ENCODE peak calls at places on chromosomes 11 and 22, in four cellular contexts. A is stimulated activated CD4-positive, alpha-beta T cell treated with anti-CD3 and anti-CD28 coated beads, Interleukin-12 subunit alpha, Interleukin-12 subunit beta, amount 100 ng/mL, for 24 hours; W is GM13976; H is stimulated activated CD8-positive, alpha-beta memory T cell treated with anti-CD3 and anti-CD28 coated beads, Interleukin-15, amount 100 ng/mL, for 24 hours. N is an unnamed sample.

GRCh38 chr11:111911563-111912401 is at the start of gene CRYAB:
- DNase-seq in W (no peak), A (no peak), H (no peak), N (peak; percentile 23)

GRCh38 chr11:44766112-44766971 is 39.6 kb downstream of the TSPAN18 start:
- DNase-seq in A (no peak), H (no peak), W (no peak), N (no peak)

GRCh38 chr22:46583571-46583970 is 36.6 kb upstream of the GRAMD4 start:
- DNase-seq in A (no peak), W (no peak), H (no peak), N (no peak)

GRCh38 chr11:4370166-4370565 is 2.0 kb upstream of the OR52B4 start:
- DNase-seq in H (no peak), A (no peak), W (no peak), N (no peak)

GRCh38 chr22:44668190-44668885 is 33.7 kb upstream of the PRR5 start:
- DNase-seq in H (no peak), W (no peak), A (no peak), N (no peak)

GRCh38 chr11:6312106-6312505 is 8.2 kb downstream of the CAVIN3 start:
- DNase-seq in H (no peak), W (no peak), A (no peak), N (no peak)

GRCh38 chr11:73072935-73073481 is 69.1 kb downstream of the FCHSD2 start:
- DNase-seq in A (no peak), W (peak; percentile 46), H (no peak), N (no peak)

GRCh38 chr11:60902625-60903024 is 3.8 kb downstream of the PRPF19 start:
- DNase-seq in W (no peak), A (no peak), H (no peak), N (no peak)

GRCh38 chr11:33697997-33698396 is 2.6 kb downstream of the C11orf91 start:
- DNase-seq in A (no peak), W (no peak), H (no peak), N (no peak)

GRCh38 chr11:72585762-72586590 is 88.2 kb downstream of the PDE2A start:
- DNase-seq in H (no peak), W (peak; percentile 88), A (peak; percentile 42), N (peak; percentile 60)

GRCh38 chr11:46920709-46921108 is 2.4 kb upstream of the LRP4 start:
- DNase-seq in A (no peak), W (no peak), H (no peak), N (peak; percentile 94)

GRCh38 chr22:32281092-32281491 is 25.9 kb upstream of the SLC5A4 start:
- DNase-seq in W (no peak), A (no peak), H (no peak), N (peak; percentile 41)

GRCh38 chr22:44351685-44352377 is 39.1 kb upstream of the SHISAL1 start:
- DNase-seq in H (no peak), A (peak; percentile 26), W (no peak), N (peak; percentile 64)

GRCh38 chr11:135033545-135033944 is 621.5 kb upstream of the B3GAT1 start:
- DNase-seq in H (no peak), W (no peak), A (no peak), N (no peak)